ENCODE peak calls at places on chromosomes 13 and 19, in six cellular contexts. V is NCI-H510A; R is NCI-H2029 treated with DMSO at 0.1 percent for 48 hours; D is activated effector memory CD4-positive, alpha-beta T cell treated with Interleukin-2 at 50 U/mL for 16 hours; K is colonic mucosa; J is D721Med. N is an unnamed sample.
A peak's percentile ranks its signal among the peaks of the same experiment; 100 is the strongest.

GRCh38 chr13:27055501-27055900 is 116.1 kb downstream of the USP12 start:
- DNase-seq in K (no peak), V (no peak), J (no peak), R (no peak), D (no peak), N (no peak)

GRCh38 chr19:38429055-38429810 is 3.2 kb upstream of the RASGRP4 start:
- DNase-seq in V (no peak), K (no peak), R (no peak), J (no peak), D (no peak), N (no peak)

GRCh38 chr13:53141336-53141735 is 112.7 kb downstream of the OLFM4 start:
- DNase-seq in J (no peak), R (no peak), V (no peak), D (no peak), K (no peak), N (no peak)

GRCh38 chr13:70941454-70941853 is 833.2 kb upstream of the KLHL1 start:
- DNase-seq in R (no peak), V (no peak), D (no peak), K (no peak), J (no peak), N (no peak)

GRCh38 chr19:5172859-5173577 is 167.6 kb downstream of the PTPRS start:
- DNase-seq in D (no peak), V (no peak), R (no peak), K (no peak), J (no peak), N (no peak)

GRCh38 chr13:44230736-44231135 is 142.9 kb upstream of the SERP2 start:
- DNase-seq in K (no peak), D (no peak), J (no peak), R (no peak), V (no peak), N (no peak)

GRCh38 chr13:66501187-66501586 is 728.9 kb downstream of the PCDH9 start:
- DNase-seq in R (no peak), V (no peak), J (no peak), D (no peak), K (no peak), N (no peak)

GRCh38 chr13:108315955-108316354 is 46.4 kb downstream of the TNFSF13B start:
- DNase-seq in J (no peak), K (no peak), R (no peak), D (no peak), V (no peak), N (no peak)

GRCh38 chr13:76512676-76513277 is 373.4 kb downstream of the KCTD12 start:
- DNase-seq in R (no peak), D (no peak), J (no peak), V (no peak), K (no peak), N (peak; percentile 36)

GRCh38 chr19:13154241-13154778 is 4.1 kb downstream of the IER2 start:
- DNase-seq in R (no peak), J (no peak), V (peak; percentile 29), D (peak; percentile 16), K (peak; percentile 93), N (peak; percentile 35)

GRCh38 chr13:66313408-66313807 is 916.7 kb downstream of the PCDH9 start:
- DNase-seq in R (no peak), K (no peak), V (no peak), J (no peak), D (no peak), N (no peak)

GRCh38 chr13:68173111-68173510 is 943.0 kb upstream of the PCDH9 start:
- DNase-seq in R (no peak), V (no peak), J (no peak), K (no peak), D (no peak), N (no peak)

GRCh38 chr19:13029893-13030292 is 34.6 kb downstream of the NFIX start:
- DNase-seq in J (no peak), K (no peak), R (no peak), D (no peak), V (no peak), N (no peak)

GRCh38 chr13:53311561-53311960 is 282.9 kb downstream of the OLFM4 start:
- DNase-seq in D (no peak), K (no peak), R (no peak), V (no peak), J (peak; percentile 31), N (peak; percentile 5)

GRCh38 chr19:1904385-1905070 is 671 bp upstream of the ADAT3 start:
- DNase-seq in D (no peak), V (peak; percentile 23), J (no peak), R (peak; percentile 31), K (peak; percentile 68), N (peak; percentile 59)

GRCh38 chr13:40514797-40515196 is 151.6 kb downstream of the FOXO1 start:
- DNase-seq in R (no peak), D (no peak), K (no peak), J (no peak), V (no peak), N (no peak)

GRCh38 chr13:112907916-112908315 is 61.1 kb upstream of the MCF2L start:
- DNase-seq in K (no peak), J (no peak), D (no peak), R (no peak), V (no peak), N (no peak)

GRCh38 chr19:10718205-10719196 is 622 bp downstream of the DNM2 start:
- DNase-seq in R (no peak), D (peak; percentile 47), J (no peak), V (no peak), K (no peak), N (peak; percentile 27)

GRCh38 chr13:32622827-32623226 is 36.6 kb downstream of the PDS5B start:
- DNase-seq in J (no peak), R (no peak), V (no peak), D (no peak), K (no peak), N (no peak)

GRCh38 chr19:33143897-33144405 is 12.0 kb downstream of the WDR88 start:
- DNase-seq in K (peak; percentile 66), J (peak; percentile 72), V (no peak), R (peak; percentile 52), D (peak; percentile 39), N (peak; percentile 88)

GRCh38 chr19:4062576-4063368 is 3.9 kb downstream of the ZBTB7A start:
- DNase-seq in R (no peak), D (no peak), J (no peak), V (no peak), K (peak; percentile 62), N (no peak)

GRCh38 chr19:14325134-14325533 is 56.1 kb upstream of the ADGRE5 start:
- DNase-seq in D (no peak), K (no peak), V (no peak), R (no peak), J (no peak), N (no peak)

GRCh38 chr19:47725759-47726401 is 12.7 kb downstream of the EHD2 start:
- DNase-seq in J (no peak), R (no peak), D (no peak), V (no peak), K (no peak), N (no peak)

GRCh38 chr19:23971598-23971997 is 56.9 kb downstream of the ZNF726 start:
- DNase-seq in D (no peak), R (no peak), V (no peak), J (no peak), K (no peak), N (no peak)

GRCh38 chr13:108352599-108352998 is 83.1 kb downstream of the TNFSF13B start:
- DNase-seq in V (no peak), R (no peak), K (no peak), D (no peak), J (no peak), N (no peak)

GRCh38 chr19:42175952-42176648 is 41.4 kb downstream of the DEDD2 start:
- DNase-seq in K (no peak), D (no peak), V (no peak), J (no peak), R (peak; percentile 18), N (no peak)

GRCh38 chr19:2270572-2271515 is 11.1 kb downstream of the PEAK3 start:
- DNase-seq in K (peak; percentile 77), J (no peak), D (peak; percentile 57), R (no peak), V (no peak), N (peak; percentile 35)

GRCh38 chr19:47228168-47228936 is 2.6 kb downstream of the BBC3 start:
- DNase-seq in D (peak; percentile 40), K (peak; percentile 51), R (no peak), J (no peak), V (peak; percentile 47), N (peak; percentile 51)